ENCODE peak calls at places on chromosomes 16 and 17, in nine cellular contexts. A, L, I, V, H, D, X, Y and Q are unnamed samples.

GRCh38 chr16:50702725-50703124 is 9.3 kb downstream of the NOD2 start:
- DNase-seq in A (no peak), L (no peak), I (no peak), V (no peak), H (no peak), D (no peak), X (no peak), Y (no peak), Q (no peak)

GRCh38 chr17:81223758-81224122 is 975 bp upstream of the CEP131 start:
- DNase-seq in A (no peak), L (no peak), I (peak; percentile 58), V (peak; percentile 63), H (no peak), D (no peak), X (no peak), Y (no peak), Q (peak; percentile 43)

GRCh38 chr17:82215972-82216300 is 3.3 kb upstream of the CCDC57 start:
- DNase-seq in A (no peak), L (no peak), I (no peak), V (no peak), H (no peak), D (no peak), X (no peak), Y (no peak), Q (no peak)

GRCh38 chr17:29757788-29758187 is 135.1 kb upstream of the CORO6 start:
- DNase-seq in A (no peak), L (no peak), I (no peak), V (no peak), H (no peak), D (no peak), X (no peak), Y (no peak), Q (no peak)

GRCh38 chr17:57178839-57179238 is 77.5 kb upstream of the MSI2 start:
- DNase-seq in A (no peak), L (no peak), I (no peak), V (no peak), H (no peak), D (no peak), X (no peak), Y (no peak), Q (no peak)

GRCh38 chr17:33725675-33726271 is 432.7 kb upstream of the ASIC2 start:
- DNase-seq in A (peak; percentile 54), L (peak; percentile 66), I (no peak), V (peak; percentile 24), H (peak; percentile 1), D (no peak), X (no peak), Y (peak; percentile 48), Q (peak; percentile 74)

GRCh38 chr17:42111901-42112551 is 488 bp downstream of the DHX58 start:
- DNase-seq in A (no peak), L (no peak), I (no peak), V (no peak), H (no peak), D (no peak), X (no peak), Y (peak; percentile 48), Q (no peak)

GRCh38 chr16:85557083-85557975 is 55.8 kb upstream of the GSE1 start:
- DNase-seq in A (no peak), L (no peak), I (no peak), V (no peak), H (no peak), D (no peak), X (peak; percentile 43), Y (peak; percentile 80), Q (peak; percentile 40)

GRCh38 chr17:4236456-4236855 is 27.3 kb downstream of the ANKFY1 start:
- DNase-seq in A (no peak), L (no peak), I (no peak), V (no peak), H (no peak), D (no peak), X (no peak), Y (no peak), Q (no peak)

GRCh38 chr17:17303010-17303846 is at the start of gene NT5M:
- DNase-seq in A (peak; percentile 66), L (peak; percentile 85), I (peak; percentile 86), V (peak; percentile 61), H (no peak), D (peak; percentile 20), X (peak; percentile 59), Y (peak; percentile 75), Q (peak; percentile 92)

GRCh38 chr16:87436225-87437172 is 44.4 kb downstream of the MAP1LC3B start:
- DNase-seq in A (no peak), L (peak; percentile 39), I (no peak), V (no peak), H (no peak), D (no peak), X (no peak), Y (no peak), Q (no peak)

GRCh38 chr16:67277294-67277998 is 1.9 kb upstream of the PLEKHG4 start:
- DNase-seq in A (no peak), L (no peak), I (peak; percentile 71), V (no peak), H (peak; percentile 87), D (no peak), X (peak; percentile 67), Y (no peak), Q (no peak)

GRCh38 chr17:40130352-40131042 is 8.7 kb downstream of the MSL1 start:
- DNase-seq in A (no peak), L (no peak), I (no peak), V (no peak), H (no peak), D (no peak), X (no peak), Y (no peak), Q (no peak)

GRCh38 chr16:4572715-4573114 is 16.6 kb downstream of the C16orf96 start:
- DNase-seq in A (no peak), L (no peak), I (no peak), V (no peak), H (no peak), D (no peak), X (no peak), Y (no peak), Q (no peak)

GRCh38 chr17:40903129-40903847 is 18.2 kb upstream of the KRT20 start:
- DNase-seq in A (no peak), L (no peak), I (no peak), V (peak; percentile 62), H (peak; percentile 66), D (no peak), X (no peak), Y (peak; percentile 95), Q (no peak)

GRCh38 chr17:62800580-62800979 is 7.5 kb downstream of the MARCHF10 start:
- DNase-seq in A (no peak), L (no peak), I (no peak), V (peak; percentile 41), H (peak; percentile 71), D (no peak), X (no peak), Y (peak; percentile 96), Q (no peak)

GRCh38 chr16:633336-634050 is 2.6 kb downstream of the METTL26 start:
- DNase-seq in A (no peak), L (no peak), I (peak; percentile 61), V (no peak), H (no peak), D (no peak), X (no peak), Y (no peak), Q (no peak)

GRCh38 chr16:11386791-11387546 is 41.7 kb downstream of the RMI2 start:
- DNase-seq in A (peak; percentile 59), L (peak; percentile 65), I (peak; percentile 71), V (no peak), H (no peak), D (no peak), X (no peak), Y (peak; percentile 29), Q (peak; percentile 87)

GRCh38 chr17:55434721-55435120 is 13.1 kb upstream of the MMD start:
- DNase-seq in A (no peak), L (no peak), I (no peak), V (no peak), H (no peak), D (no peak), X (no peak), Y (no peak), Q (no peak)

GRCh38 chr17:12512712-12513355 is 152.9 kb upstream of the MYOCD start:
- DNase-seq in A (no peak), L (no peak), I (no peak), V (no peak), H (no peak), D (no peak), X (no peak), Y (no peak), Q (no peak)

GRCh38 chr17:72135546-72136325 is 14.9 kb downstream of the SOX9 start:
- DNase-seq in A (no peak), L (no peak), I (no peak), V (no peak), H (no peak), D (no peak), X (no peak), Y (no peak), Q (no peak)

GRCh38 chr16:17544785-17545184 is 74.0 kb upstream of the XYLT1 start:
- DNase-seq in A (peak; percentile 5), L (no peak), I (no peak), V (no peak), H (no peak), D (no peak), X (no peak), Y (no peak), Q (peak; percentile 47)

GRCh38 chr17:79812969-79813825 is 16.3 kb upstream of the CBX8 start:
- DNase-seq in A (no peak), L (no peak), I (no peak), V (peak; percentile 58), H (no peak), D (no peak), X (no peak), Y (no peak), Q (peak; percentile 75)